ENCODE peak calls at places on chromosomes 11 and 22, in four cellular contexts. P is iPS-NIHi11; O is activated CD4-positive, alpha-beta T cell treated with anti-CD3 and anti-CD28 coated beads for 48 hours; L is A172. D is an unnamed sample.

GRCh38 chr11:124740277-124740882 is 638 bp downstream of the NRGN start:
- DNase-seq in P (no peak), O (peak), L (peak), D (peak)

GRCh38 chr22:44316393-44317162 is 3.8 kb upstream of the SHISAL1 start:
- DNase-seq in P (no peak), O (no peak), L (no peak), D (no peak)

GRCh38 chr22:48316245-48316875 is 1511.3 kb downstream of the BRD1 start:
- DNase-seq in P (no peak), O (no peak), L (no peak), D (no peak)

GRCh38 chr11:109018639-109019038 is 353.8 kb downstream of the DDX10 start:
- DNase-seq in P (no peak), O (no peak), L (no peak), D (no peak)

GRCh38 chr22:36302439-36303114 is 49.6 kb downstream of the APOL1 start:
- DNase-seq in P (no peak), O (no peak), L (no peak), D (no peak)

GRCh38 chr11:123587044-123587443 is 67.4 kb downstream of the SCN3B start:
- DNase-seq in P (no peak), O (no peak), L (peak), D (no peak)

GRCh38 chr22:41447435-41448188 is 1.0 kb upstream of the TOB2 start:
- DNase-seq in P (no peak), O (peak), L (no peak), D (peak)

GRCh38 chr11:85628771-85629341 is 463 bp downstream of the TMEM126B start:
- DNase-seq in P (no peak), O (peak), L (no peak), D (no peak)

GRCh38 chr11:504053-504993 is 2.7 kb downstream of the RNH1 start:
- DNase-seq in P (peak), O (peak), L (no peak), D (no peak)

GRCh38 chr11:71078482-71078881 is 173.9 kb downstream of the SHANK2 start:
- DNase-seq in P (no peak), O (no peak), L (no peak), D (no peak)

GRCh38 chr11:113551645-113552044 is 76.4 kb upstream of the DRD2 start:
- DNase-seq in P (no peak), O (no peak), L (no peak), D (no peak)

GRCh38 chr11:79045811-79046304 is 395.0 kb downstream of the TENM4 start:
- DNase-seq in P (no peak), O (no peak), L (no peak), D (no peak)